ENCODE peak calls at places on chromosomes 13 and 19, in seven cellular contexts. One of them, this sample, is unnamed.
A peak's percentile ranks its signal among the peaks of the same experiment; 100 is the strongest.

GRCh38 chr13:110471156-110471832 is 90.2 kb downstream of the RAB20 start:
- DNase-seq in activated CD8-positive, alpha-beta T cell treated with anti-CD3 and anti-CD28 coated beads for 36 hours: no peak
- DNase-seq in BE2C: no peak
- DNase-seq in cardiac fibroblast: no peak
- DNase-seq in endothelial cell: no peak
- DNase-seq in MCF 10A: no peak
- DNase-seq in cardiac muscle cell: no peak
- DNase-seq in this sample: no peak

GRCh38 chr19:54696117-54696548 is 28.1 kb upstream of the KIR3DL3 start:
- DNase-seq in MCF 10A: no peak
- DNase-seq in endothelial cell: no peak
- DNase-seq in cardiac muscle cell: no peak
- DNase-seq in BE2C: no peak
- DNase-seq in activated CD8-positive, alpha-beta T cell treated with anti-CD3 and anti-CD28 coated beads for 36 hours: no peak
- DNase-seq in cardiac fibroblast: no peak
- DNase-seq in this sample: no peak

GRCh38 chr13:48161530-48162179 is 66.8 kb upstream of the MED4 start:
- DNase-seq in cardiac fibroblast: no peak
- DNase-seq in BE2C: no peak
- DNase-seq in cardiac muscle cell: no peak
- DNase-seq in endothelial cell: peak; percentile 12
- DNase-seq in MCF 10A: no peak
- DNase-seq in activated CD8-positive, alpha-beta T cell treated with anti-CD3 and anti-CD28 coated beads for 36 hours: no peak
- DNase-seq in this sample: no peak

GRCh38 chr13:81058211-81058915 is 717.4 kb upstream of the SPRY2 start:
- DNase-seq in endothelial cell: no peak
- DNase-seq in cardiac muscle cell: peak; percentile 6
- DNase-seq in BE2C: no peak
- DNase-seq in cardiac fibroblast: no peak
- DNase-seq in MCF 10A: peak; percentile 12
- DNase-seq in activated CD8-positive, alpha-beta T cell treated with anti-CD3 and anti-CD28 coated beads for 36 hours: no peak
- DNase-seq in this sample: no peak

GRCh38 chr13:27311518-27312208 is 41.0 kb downstream of the RASL11A start:
- DNase-seq in activated CD8-positive, alpha-beta T cell treated with anti-CD3 and anti-CD28 coated beads for 36 hours: no peak
- DNase-seq in cardiac fibroblast: no peak
- DNase-seq in MCF 10A: no peak
- DNase-seq in BE2C: no peak
- DNase-seq in endothelial cell: no peak
- DNase-seq in cardiac muscle cell: no peak
- DNase-seq in this sample: no peak

GRCh38 chr13:50158385-50159165 is 143.3 kb downstream of the KCNRG start:
- DNase-seq in BE2C: no peak
- DNase-seq in activated CD8-positive, alpha-beta T cell treated with anti-CD3 and anti-CD28 coated beads for 36 hours: no peak
- DNase-seq in cardiac muscle cell: no peak
- DNase-seq in MCF 10A: no peak
- DNase-seq in cardiac fibroblast: no peak
- DNase-seq in endothelial cell: no peak
- DNase-seq in this sample: no peak

GRCh38 chr13:41995946-41996345 is 35.0 kb upstream of the VWA8 start:
- DNase-seq in endothelial cell: no peak
- DNase-seq in cardiac muscle cell: peak; percentile 78
- DNase-seq in MCF 10A: peak; percentile 46
- DNase-seq in activated CD8-positive, alpha-beta T cell treated with anti-CD3 and anti-CD28 coated beads for 36 hours: peak; percentile 69
- DNase-seq in BE2C: peak; percentile 23
- DNase-seq in cardiac fibroblast: peak; percentile 47
- DNase-seq in this sample: no peak

GRCh38 chr13:40598599-40598998 is 67.8 kb downstream of the FOXO1 start:
- DNase-seq in activated CD8-positive, alpha-beta T cell treated with anti-CD3 and anti-CD28 coated beads for 36 hours: no peak
- DNase-seq in MCF 10A: no peak
- DNase-seq in cardiac fibroblast: no peak
- DNase-seq in cardiac muscle cell: no peak
- DNase-seq in BE2C: no peak
- DNase-seq in endothelial cell: no peak
- DNase-seq in this sample: no peak

GRCh38 chr13:63700366-63700765 is 2284.7 kb upstream of the PCDH20 start:
- DNase-seq in cardiac muscle cell: no peak
- DNase-seq in BE2C: peak; percentile 45
- DNase-seq in endothelial cell: no peak
- DNase-seq in activated CD8-positive, alpha-beta T cell treated with anti-CD3 and anti-CD28 coated beads for 36 hours: no peak
- DNase-seq in cardiac fibroblast: no peak
- DNase-seq in MCF 10A: no peak
- DNase-seq in this sample: no peak

DNA sequence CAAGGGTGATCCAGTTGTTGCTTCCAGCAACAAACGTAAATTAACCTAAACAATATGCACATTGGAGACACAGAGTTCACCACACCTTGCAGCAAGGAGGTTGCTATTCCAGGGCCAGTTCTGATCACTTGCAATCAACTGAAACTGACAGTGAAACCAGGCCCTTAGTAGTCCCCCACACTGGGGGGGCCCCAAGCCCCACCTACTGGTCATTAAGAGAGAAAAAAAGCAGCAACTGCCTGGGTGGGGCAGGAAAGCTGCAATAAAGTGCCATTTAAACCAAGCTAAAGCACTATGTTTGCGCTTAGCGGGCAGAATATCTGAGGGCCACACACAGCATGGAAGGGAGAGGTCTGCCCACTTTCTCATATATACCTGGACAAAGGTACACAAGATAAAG is 51.5 kb downstream of the ATP7B start:
- DNase-seq in cardiac muscle cell: no peak
- DNase-seq in BE2C: no peak
- DNase-seq in activated CD8-positive, alpha-beta T cell treated with anti-CD3 and anti-CD28 coated beads for 36 hours: peak; percentile 25
- DNase-seq in endothelial cell: no peak
- DNase-seq in MCF 10A: no peak
- DNase-seq in cardiac fibroblast: no peak
- DNase-seq in this sample: no peak
- TF ChIP-seq CTCF in cardiac muscle cell: no peak
- TF ChIP-seq CTCF in BE2C: no peak
- TF ChIP-seq CTCF in activated CD8-positive, alpha-beta T cell treated with anti-CD3 and anti-CD28 coated beads for 36 hours: no peak
- TF ChIP-seq CTCF in endothelial cell: no peak
- TF ChIP-seq CTCF in MCF 10A: no peak
- TF ChIP-seq CTCF in cardiac fibroblast: no peak
- TF ChIP-seq CTCF in this sample: peak; percentile 6

DNA sequence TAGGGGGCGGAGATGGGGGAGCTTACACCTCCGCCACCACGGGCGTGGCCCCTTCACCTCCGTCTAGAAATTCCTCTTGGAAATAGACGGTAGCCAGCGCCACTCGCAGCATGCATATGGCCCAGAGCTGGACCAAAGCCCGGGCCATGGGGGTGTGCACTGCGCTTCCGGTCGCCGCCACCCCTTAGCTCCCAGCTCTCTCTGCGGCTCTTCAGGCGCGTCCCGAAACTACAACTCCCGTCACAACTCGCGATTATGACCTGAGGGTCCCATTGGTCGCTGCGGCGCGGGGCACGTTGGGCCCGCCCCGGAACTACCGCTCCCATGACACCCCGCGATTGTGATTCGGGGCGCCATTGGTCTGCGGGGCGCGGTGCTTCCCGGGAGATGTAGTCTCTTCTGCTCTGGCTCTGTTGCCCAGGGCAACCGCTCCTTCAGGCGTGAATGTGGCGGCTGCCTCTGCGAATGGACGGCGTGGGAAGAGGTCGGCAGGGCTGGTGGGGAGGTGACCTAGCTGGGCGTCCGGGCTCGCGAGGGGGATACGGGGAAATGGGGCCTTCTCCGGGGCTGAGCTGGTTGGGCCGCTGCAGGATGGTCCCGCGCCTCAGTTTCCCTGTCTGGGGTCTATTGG is at the start of the genes C19orf44 and CALR3:
- DNase-seq in BE2C: peak; percentile 98
- DNase-seq in MCF 10A: peak; percentile 100
- DNase-seq in endothelial cell: peak; percentile 96
- DNase-seq in cardiac fibroblast: peak; percentile 99
- DNase-seq in cardiac muscle cell: peak; percentile 99
- DNase-seq in activated CD8-positive, alpha-beta T cell treated with anti-CD3 and anti-CD28 coated beads for 36 hours: peak; percentile 99
- DNase-seq in this sample: peak; percentile 99
- TF ChIP-seq CTCF in BE2C: peak; percentile 21
- TF ChIP-seq CTCF in MCF 10A: no peak
- TF ChIP-seq CTCF in endothelial cell: no peak
- TF ChIP-seq CTCF in cardiac fibroblast: no peak
- TF ChIP-seq CTCF in cardiac muscle cell: no peak
- TF ChIP-seq CTCF in activated CD8-positive, alpha-beta T cell treated with anti-CD3 and anti-CD28 coated beads for 36 hours: no peak
- TF ChIP-seq CTCF in this sample: peak; percentile 26

DNA sequence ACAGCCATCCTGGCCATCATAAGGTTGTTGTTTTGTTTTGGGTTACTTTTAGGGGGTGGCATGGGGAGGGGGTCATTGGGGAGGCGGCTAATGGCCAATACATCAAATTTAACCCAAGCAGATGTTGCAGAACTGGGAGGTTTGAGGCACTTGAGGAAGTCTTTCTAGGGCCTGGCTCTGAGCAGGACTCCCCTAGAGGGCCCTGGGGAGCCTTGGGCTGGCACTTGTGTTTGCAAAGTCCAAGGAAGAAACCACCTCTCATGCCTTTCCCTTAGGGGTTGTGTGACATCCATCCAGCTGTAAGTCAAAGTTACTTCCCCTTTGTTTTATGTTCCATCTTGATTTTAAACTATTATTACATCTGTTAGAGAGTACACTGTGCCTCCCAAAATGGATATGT is 160.0 kb downstream of the KATNAL1 start:
- DNase-seq in BE2C: no peak
- DNase-seq in cardiac muscle cell: no peak
- DNase-seq in activated CD8-positive, alpha-beta T cell treated with anti-CD3 and anti-CD28 coated beads for 36 hours: no peak
- DNase-seq in MCF 10A: no peak
- DNase-seq in cardiac fibroblast: no peak
- DNase-seq in endothelial cell: no peak
- DNase-seq in this sample: peak; percentile 4
- TF ChIP-seq CTCF in BE2C: no peak
- TF ChIP-seq CTCF in cardiac muscle cell: no peak
- TF ChIP-seq CTCF in activated CD8-positive, alpha-beta T cell treated with anti-CD3 and anti-CD28 coated beads for 36 hours: no peak
- TF ChIP-seq CTCF in MCF 10A: no peak
- TF ChIP-seq CTCF in cardiac fibroblast: no peak
- TF ChIP-seq CTCF in endothelial cell: no peak
- TF ChIP-seq CTCF in this sample: no peak

DNA sequence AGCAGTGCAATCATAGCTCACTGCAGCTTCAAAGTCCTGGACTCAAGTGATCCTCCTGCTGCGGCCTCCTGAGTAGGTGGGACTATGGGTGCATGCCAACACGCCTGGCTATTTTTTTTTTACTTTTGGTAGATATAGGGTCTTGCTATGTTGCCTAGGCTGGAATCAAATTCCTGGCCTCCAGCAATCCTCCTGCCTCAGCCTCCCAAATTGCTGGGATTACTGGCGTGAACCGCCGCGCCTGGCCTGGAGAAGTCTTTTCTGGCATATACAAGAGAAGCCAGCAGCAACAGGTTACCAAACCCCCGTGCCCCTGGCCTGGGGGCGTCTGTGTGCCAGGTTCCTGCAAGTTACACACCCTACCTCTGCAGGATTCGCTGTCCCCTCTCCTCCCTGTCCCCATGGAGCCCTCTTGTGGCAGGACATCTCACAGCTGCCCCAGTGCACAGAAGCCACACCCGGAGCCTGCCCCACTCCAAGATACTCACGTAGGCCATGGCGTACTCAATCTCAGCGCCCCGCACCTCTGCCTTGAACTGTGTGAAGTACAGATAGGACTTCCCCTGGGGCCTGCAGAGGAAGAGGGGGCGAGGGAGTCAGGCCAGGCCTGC is 9.9 kb downstream of the MYDGF start:
- DNase-seq in endothelial cell: peak; percentile 50
- DNase-seq in MCF 10A: peak; percentile 48
- DNase-seq in cardiac fibroblast: peak; percentile 26
- DNase-seq in activated CD8-positive, alpha-beta T cell treated with anti-CD3 and anti-CD28 coated beads for 36 hours: peak; percentile 35
- DNase-seq in cardiac muscle cell: no peak
- DNase-seq in BE2C: peak; percentile 66
- DNase-seq in this sample: no peak
- TF ChIP-seq CTCF in endothelial cell: no peak
- TF ChIP-seq CTCF in MCF 10A: no peak
- TF ChIP-seq CTCF in cardiac fibroblast: peak; percentile 26
- TF ChIP-seq CTCF in activated CD8-positive, alpha-beta T cell treated with anti-CD3 and anti-CD28 coated beads for 36 hours: no peak
- TF ChIP-seq CTCF in cardiac muscle cell: peak; percentile 18
- TF ChIP-seq CTCF in BE2C: peak; percentile 61
- TF ChIP-seq CTCF in this sample: peak; percentile 52

GRCh38 chr19:2173841-2174577 is 10.3 kb downstream of the DOT1L start:
- DNase-seq in endothelial cell: no peak
- DNase-seq in activated CD8-positive, alpha-beta T cell treated with anti-CD3 and anti-CD28 coated beads for 36 hours: peak; percentile 26
- DNase-seq in cardiac fibroblast: no peak
- DNase-seq in BE2C: no peak
- DNase-seq in MCF 10A: no peak
- DNase-seq in cardiac muscle cell: no peak
- DNase-seq in this sample: no peak

GRCh38 chr19:2170219-2170618 is 6.5 kb downstream of the DOT1L start:
- DNase-seq in cardiac fibroblast: no peak
- DNase-seq in MCF 10A: no peak
- DNase-seq in endothelial cell: no peak
- DNase-seq in BE2C: peak; percentile 44
- DNase-seq in cardiac muscle cell: no peak
- DNase-seq in activated CD8-positive, alpha-beta T cell treated with anti-CD3 and anti-CD28 coated beads for 36 hours: no peak
- DNase-seq in this sample: no peak

GRCh38 chr19:2170987-2171348 is 7.2 kb downstream of the DOT1L start:
- DNase-seq in cardiac muscle cell: no peak
- DNase-seq in BE2C: no peak
- DNase-seq in MCF 10A: no peak
- DNase-seq in activated CD8-positive, alpha-beta T cell treated with anti-CD3 and anti-CD28 coated beads for 36 hours: no peak
- DNase-seq in cardiac fibroblast: no peak
- DNase-seq in endothelial cell: no peak
- DNase-seq in this sample: no peak

GRCh38 chr19:2173388-2173787 is 9.7 kb downstream of the DOT1L start:
- DNase-seq in cardiac fibroblast: no peak
- DNase-seq in BE2C: no peak
- DNase-seq in cardiac muscle cell: no peak
- DNase-seq in activated CD8-positive, alpha-beta T cell treated with anti-CD3 and anti-CD28 coated beads for 36 hours: no peak
- DNase-seq in endothelial cell: no peak
- DNase-seq in MCF 10A: no peak
- DNase-seq in this sample: no peak

DNA sequence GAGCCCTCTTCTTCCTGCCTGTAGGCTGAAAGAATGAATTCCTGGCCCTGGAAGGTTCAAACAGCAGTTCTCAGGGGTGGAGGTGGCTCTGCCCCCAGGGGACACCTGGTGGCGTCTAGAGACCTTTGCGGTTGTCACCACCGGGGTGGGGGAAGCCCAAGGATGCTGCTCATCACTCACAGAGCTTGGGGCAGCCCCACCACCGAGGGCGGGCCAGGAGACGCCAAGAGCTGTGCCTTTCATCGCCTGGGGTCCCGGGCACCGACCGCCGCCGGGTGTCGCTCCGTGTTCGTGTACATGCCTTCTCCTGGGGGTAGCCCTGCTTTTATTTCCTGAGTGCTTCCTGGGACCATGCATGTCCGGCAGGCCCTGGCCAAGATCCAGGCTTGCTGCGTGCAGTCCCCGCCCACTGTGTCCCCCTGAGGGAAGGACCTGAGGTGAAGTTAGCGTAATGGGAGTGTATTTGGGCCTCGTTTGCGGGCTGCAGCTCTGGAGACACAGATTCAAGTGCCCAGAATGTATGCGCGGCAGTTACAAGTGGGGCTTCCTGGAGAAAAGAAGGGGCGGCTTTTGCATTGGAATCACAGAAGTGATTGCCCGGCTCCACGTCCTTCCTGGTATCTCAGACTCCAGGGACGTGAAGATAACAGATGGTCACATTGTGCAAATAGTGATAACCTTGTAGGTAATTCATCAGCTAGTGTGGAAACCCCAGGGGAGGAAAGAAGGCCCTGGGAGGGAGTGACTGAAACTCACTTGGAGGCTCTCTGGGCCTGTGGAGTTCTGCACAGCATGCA is 7.8 kb downstream of the DOT1L start:
- DNase-seq in activated CD8-positive, alpha-beta T cell treated with anti-CD3 and anti-CD28 coated beads for 36 hours: peak; percentile 98
- DNase-seq in BE2C: peak; percentile 83
- DNase-seq in cardiac fibroblast: peak; percentile 60
- DNase-seq in cardiac muscle cell: peak; percentile 59
- DNase-seq in MCF 10A: no peak
- DNase-seq in endothelial cell: peak; percentile 14
- DNase-seq in this sample: no peak
- TF ChIP-seq CTCF in activated CD8-positive, alpha-beta T cell treated with anti-CD3 and anti-CD28 coated beads for 36 hours: peak; percentile 37
- TF ChIP-seq CTCF in BE2C: peak; percentile 43
- TF ChIP-seq CTCF in cardiac fibroblast: peak; percentile 6
- TF ChIP-seq CTCF in cardiac muscle cell: peak; percentile 19
- TF ChIP-seq CTCF in MCF 10A: no peak
- TF ChIP-seq CTCF in endothelial cell: no peak
- TF ChIP-seq CTCF in this sample: peak; percentile 49

GRCh38 chr13:31824705-31825512 is 85.6 kb downstream of the RXFP2 start:
- DNase-seq in endothelial cell: no peak
- DNase-seq in MCF 10A: peak; percentile 24
- DNase-seq in BE2C: peak; percentile 25
- DNase-seq in activated CD8-positive, alpha-beta T cell treated with anti-CD3 and anti-CD28 coated beads for 36 hours: no peak
- DNase-seq in cardiac fibroblast: peak; percentile 55
- DNase-seq in cardiac muscle cell: peak; percentile 52
- DNase-seq in this sample: no peak
- TF ChIP-seq CTCF in endothelial cell: no peak
- TF ChIP-seq CTCF in MCF 10A: no peak
- TF ChIP-seq CTCF in BE2C: peak; percentile 60
- TF ChIP-seq CTCF in activated CD8-positive, alpha-beta T cell treated with anti-CD3 and anti-CD28 coated beads for 36 hours: no peak
- TF ChIP-seq CTCF in cardiac fibroblast: peak; percentile 4
- TF ChIP-seq CTCF in cardiac muscle cell: peak; percentile 24
- TF ChIP-seq CTCF in this sample: peak; percentile 79